ENCODE peak calls at places on chromosomes 12 and 14, in five cellular contexts. One of them, this sample, is unnamed.

GRCh38 chr14:53772936-53773335 is 183.7 kb downstream of the BMP4 start:
- DNase-seq in suprapubic skin: no peak
- DNase-seq in Panc1: no peak
- DNase-seq in right lobe of liver: no peak
- DNase-seq in GM12878: no peak
- DNase-seq in this sample: no peak

GRCh38 chr12:21697829-21698630 is 40.4 kb upstream of the LDHB start:
- DNase-seq in right lobe of liver: no peak
- DNase-seq in GM12878: no peak
- DNase-seq in suprapubic skin: no peak
- DNase-seq in Panc1: no peak
- DNase-seq in this sample: no peak

GRCh38 chr14:96783306-96784224 is 13.6 kb upstream of the VRK1 start:
- DNase-seq in GM12878: no peak
- DNase-seq in right lobe of liver: no peak
- DNase-seq in suprapubic skin: no peak
- DNase-seq in Panc1: no peak
- DNase-seq in this sample: no peak

GRCh38 chr12:71756054-71756675 is 1.5 kb downstream of the RAB21 start:
- DNase-seq in Panc1: no peak
- DNase-seq in suprapubic skin: no peak
- DNase-seq in right lobe of liver: no peak
- DNase-seq in GM12878: no peak
- DNase-seq in this sample: no peak

GRCh38 chr12:18391136-18391535 is 129.8 kb downstream of the PIK3C2G start:
- DNase-seq in suprapubic skin: no peak
- DNase-seq in Panc1: no peak
- DNase-seq in GM12878: no peak
- DNase-seq in right lobe of liver: no peak
- DNase-seq in this sample: no peak

GRCh38 chr12:46722737-46723136 is 103.1 kb downstream of the SLC38A4 start:
- DNase-seq in Panc1: no peak
- DNase-seq in suprapubic skin: no peak
- DNase-seq in GM12878: no peak
- DNase-seq in right lobe of liver: no peak
- DNase-seq in this sample: no peak

GRCh38 chr12:43044241-43044640 is 454.7 kb upstream of the PRICKLE1 start:
- DNase-seq in right lobe of liver: no peak
- DNase-seq in GM12878: no peak
- DNase-seq in suprapubic skin: no peak
- DNase-seq in Panc1: no peak
- DNase-seq in this sample: no peak

GRCh38 chr14:32603992-32604391 is 274.9 kb downstream of the AKAP6 start:
- DNase-seq in suprapubic skin: no peak
- DNase-seq in GM12878: no peak
- DNase-seq in right lobe of liver: no peak
- DNase-seq in Panc1: no peak
- DNase-seq in this sample: peak; percentile 58

GRCh38 chr12:13982010-13982409 is 608 bp upstream of the GRIN2B start:
- DNase-seq in Panc1: no peak
- DNase-seq in suprapubic skin: no peak
- DNase-seq in right lobe of liver: no peak
- DNase-seq in GM12878: no peak
- DNase-seq in this sample: no peak

GRCh38 chr14:71539660-71540285 is 392.5 kb upstream of the RGS6 start:
- DNase-seq in suprapubic skin: no peak
- DNase-seq in right lobe of liver: no peak
- DNase-seq in Panc1: no peak
- DNase-seq in GM12878: no peak
- DNase-seq in this sample: no peak

GRCh38 chr12:47799357-47799955 is 20.2 kb downstream of the HDAC7 start:
- DNase-seq in Panc1: no peak
- DNase-seq in right lobe of liver: no peak
- DNase-seq in suprapubic skin: no peak
- DNase-seq in GM12878: no peak
- DNase-seq in this sample: no peak

GRCh38 chr12:98440165-98440581 is 75.2 kb upstream of the TMPO start:
- DNase-seq in right lobe of liver: no peak
- DNase-seq in GM12878: no peak
- DNase-seq in suprapubic skin: no peak
- DNase-seq in Panc1: no peak
- DNase-seq in this sample: no peak

GRCh38 chr12:132379996-132380395 is 50.6 kb upstream of the GALNT9 start:
- DNase-seq in suprapubic skin: no peak
- DNase-seq in right lobe of liver: no peak
- DNase-seq in Panc1: no peak
- DNase-seq in GM12878: no peak
- DNase-seq in this sample: no peak

GRCh38 chr14:105473033-105473676 is 1.5 kb upstream of the CRIP2 start:
- DNase-seq in Panc1: no peak
- DNase-seq in suprapubic skin: no peak
- DNase-seq in right lobe of liver: no peak
- DNase-seq in GM12878: no peak
- DNase-seq in this sample: no peak

GRCh38 chr12:11650697-11651281 is 1.3 kb downstream of the ETV6 start:
- DNase-seq in suprapubic skin: no peak
- DNase-seq in GM12878: peak; percentile 40
- DNase-seq in right lobe of liver: no peak
- DNase-seq in Panc1: no peak
- DNase-seq in this sample: no peak

GRCh38 chr14:71554323-71554722 is 377.9 kb upstream of the RGS6 start:
- DNase-seq in GM12878: peak; percentile 82
- DNase-seq in suprapubic skin: no peak
- DNase-seq in Panc1: no peak
- DNase-seq in right lobe of liver: no peak
- DNase-seq in this sample: peak; percentile 74

GRCh38 chr14:56168007-56168616 is 49.9 kb downstream of the PELI2 start:
- DNase-seq in suprapubic skin: no peak
- DNase-seq in right lobe of liver: no peak
- DNase-seq in Panc1: no peak
- DNase-seq in GM12878: no peak
- DNase-seq in this sample: no peak

GRCh38 chr12:6607751-6608591 is 792 bp upstream of the CHD4 start:
- DNase-seq in suprapubic skin: no peak
- DNase-seq in Panc1: no peak
- DNase-seq in right lobe of liver: no peak
- DNase-seq in GM12878: peak; percentile 67
- DNase-seq in this sample: peak; percentile 80

GRCh38 chr12:128797119-128798118 is 26.3 kb downstream of the SLC15A4 start:
- DNase-seq in GM12878: no peak
- DNase-seq in right lobe of liver: no peak
- DNase-seq in suprapubic skin: no peak
- DNase-seq in Panc1: no peak
- DNase-seq in this sample: no peak
- H3K4me3 ChIP-seq in GM12878: peak overlapping the region; percentile 5
- H3K4me3 ChIP-seq in right lobe of liver: no peak overlapping the region
- H3K4me3 ChIP-seq in suprapubic skin: no peak overlapping the region
- H3K4me3 ChIP-seq in Panc1: no peak overlapping the region
- H3K4me3 ChIP-seq in this sample: no peak overlapping the region

GRCh38 chr12:130787041-130787440 is 52.0 kb downstream of the STX2 start:
- DNase-seq in Panc1: no peak
- DNase-seq in GM12878: no peak
- DNase-seq in right lobe of liver: no peak
- DNase-seq in suprapubic skin: no peak
- DNase-seq in this sample: no peak

GRCh38 chr12:130791699-130792098 is 47.4 kb downstream of the STX2 start:
- DNase-seq in suprapubic skin: peak; percentile 28
- DNase-seq in Panc1: no peak
- DNase-seq in right lobe of liver: no peak
- DNase-seq in GM12878: no peak
- DNase-seq in this sample: no peak

GRCh38 chr12:130783110-130783715 is 55.8 kb downstream of the STX2 start:
- DNase-seq in right lobe of liver: no peak
- DNase-seq in GM12878: no peak
- DNase-seq in suprapubic skin: no peak
- DNase-seq in Panc1: no peak
- DNase-seq in this sample: no peak

GRCh38 chr12:130788515-130788914 is 50.5 kb downstream of the STX2 start:
- DNase-seq in right lobe of liver: no peak
- DNase-seq in Panc1: no peak
- DNase-seq in GM12878: no peak
- DNase-seq in suprapubic skin: no peak
- DNase-seq in this sample: no peak

DNA sequence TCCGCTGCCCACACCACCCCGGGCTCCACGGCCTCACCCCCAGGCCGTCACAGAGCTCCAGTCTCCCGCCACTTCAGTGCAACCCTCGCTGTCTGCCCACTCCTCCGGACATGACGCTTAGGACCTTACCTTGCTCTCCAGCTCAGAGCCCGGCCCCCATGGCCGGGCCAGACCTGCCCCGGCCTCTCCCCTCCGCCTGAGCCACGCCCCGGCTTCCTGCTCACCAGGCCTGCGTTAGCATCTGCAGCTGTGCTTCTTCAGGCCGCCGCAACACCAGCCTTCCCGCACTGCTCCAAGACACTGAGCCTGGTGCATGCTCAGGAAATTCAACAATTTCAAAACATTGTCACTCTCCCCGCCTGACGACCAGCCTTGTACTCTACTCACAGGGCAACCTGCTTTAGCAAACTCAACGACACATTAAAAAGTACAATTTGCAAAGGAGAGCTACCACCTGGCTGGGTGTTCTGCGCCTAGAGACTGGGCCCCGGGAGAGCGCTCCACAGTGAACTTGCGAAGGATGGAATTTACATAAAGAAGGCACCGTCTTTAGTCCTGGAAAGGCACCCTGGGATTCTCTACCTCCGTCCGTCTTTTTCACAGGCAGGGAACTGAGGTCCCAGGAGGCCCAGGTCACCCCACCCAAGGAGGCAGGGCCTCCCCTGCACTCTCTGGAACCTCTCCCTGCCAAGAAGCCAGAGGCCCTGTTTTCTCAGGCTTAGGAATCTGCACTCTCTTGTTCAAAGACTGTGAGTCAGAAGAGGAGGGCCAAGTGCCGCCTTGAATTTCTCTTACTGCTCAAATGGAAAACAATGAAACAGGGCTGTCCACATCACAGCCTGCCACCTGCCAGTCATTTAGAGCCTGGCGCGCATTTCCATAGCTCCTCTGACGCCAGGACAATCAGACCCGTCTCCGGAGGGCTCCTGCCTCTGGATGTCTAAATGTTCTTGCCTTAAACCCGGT is 51.3 kb downstream of the STX2 start:
- DNase-seq in GM12878: no peak
- DNase-seq in suprapubic skin: no peak
- DNase-seq in Panc1: no peak
- DNase-seq in right lobe of liver: no peak
- DNase-seq in this sample: no peak
- TF ChIP-seq CTCF in GM12878: no peak
- TF ChIP-seq CTCF in suprapubic skin: no peak
- TF ChIP-seq CTCF in Panc1: no peak
- TF ChIP-seq CTCF in right lobe of liver: no peak
- TF ChIP-seq CTCF in this sample: no peak

GRCh38 chr12:53097207-53097563 is 282 bp upstream of the IGFBP6 start:
- DNase-seq in suprapubic skin: no peak
- DNase-seq in right lobe of liver: no peak
- DNase-seq in Panc1: no peak
- DNase-seq in GM12878: no peak
- DNase-seq in this sample: no peak

GRCh38 chr12:53096089-53096741 is 1.3 kb upstream of the IGFBP6 start:
- DNase-seq in right lobe of liver: no peak
- DNase-seq in suprapubic skin: peak; percentile 88
- DNase-seq in GM12878: no peak
- DNase-seq in Panc1: no peak
- DNase-seq in this sample: no peak

GRCh38 chr12:53098354-53098981 is 1.0 kb downstream of the IGFBP6 start:
- DNase-seq in suprapubic skin: peak; percentile 78
- DNase-seq in right lobe of liver: no peak
- DNase-seq in Panc1: no peak
- DNase-seq in GM12878: no peak
- DNase-seq in this sample: no peak

GRCh38 chr12:53097564-53098353 is at the start of gene IGFBP6:
- DNase-seq in right lobe of liver: no peak
- DNase-seq in Panc1: no peak
- DNase-seq in suprapubic skin: peak; percentile 84
- DNase-seq in GM12878: no peak
- DNase-seq in this sample: no peak

DNA sequence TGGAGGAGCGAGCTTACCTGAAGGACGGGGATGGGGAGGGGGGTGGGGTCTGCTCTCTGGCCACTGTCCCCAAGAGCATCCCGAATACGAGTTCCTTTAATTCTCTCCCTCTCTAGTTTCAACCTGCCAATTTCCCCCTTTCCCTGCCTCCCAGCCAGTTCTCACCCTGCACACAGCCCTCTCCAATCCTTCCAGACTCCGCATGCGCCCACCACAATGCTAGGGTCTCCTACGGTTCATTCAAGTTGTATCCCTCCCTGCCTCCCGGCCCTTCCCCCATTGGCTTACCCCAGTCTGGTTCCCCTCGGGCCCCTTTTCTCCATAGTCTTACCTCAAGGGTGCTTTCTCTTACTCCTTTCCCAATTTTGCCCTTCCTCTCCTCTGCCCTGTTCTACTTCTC is 706 bp upstream of the IGFBP6 start:
- DNase-seq in suprapubic skin: peak; percentile 57
- DNase-seq in GM12878: no peak
- DNase-seq in Panc1: no peak
- DNase-seq in right lobe of liver: no peak
- DNase-seq in this sample: no peak
- H3K4me3 ChIP-seq in suprapubic skin: peak overlapping the region; percentile 61
- H3K4me3 ChIP-seq in GM12878: no peak overlapping the region
- H3K4me3 ChIP-seq in Panc1: peak overlapping the region; percentile 70
- H3K4me3 ChIP-seq in right lobe of liver: peak overlapping the region; percentile 49
- H3K4me3 ChIP-seq in this sample: no peak overlapping the region

DNA sequence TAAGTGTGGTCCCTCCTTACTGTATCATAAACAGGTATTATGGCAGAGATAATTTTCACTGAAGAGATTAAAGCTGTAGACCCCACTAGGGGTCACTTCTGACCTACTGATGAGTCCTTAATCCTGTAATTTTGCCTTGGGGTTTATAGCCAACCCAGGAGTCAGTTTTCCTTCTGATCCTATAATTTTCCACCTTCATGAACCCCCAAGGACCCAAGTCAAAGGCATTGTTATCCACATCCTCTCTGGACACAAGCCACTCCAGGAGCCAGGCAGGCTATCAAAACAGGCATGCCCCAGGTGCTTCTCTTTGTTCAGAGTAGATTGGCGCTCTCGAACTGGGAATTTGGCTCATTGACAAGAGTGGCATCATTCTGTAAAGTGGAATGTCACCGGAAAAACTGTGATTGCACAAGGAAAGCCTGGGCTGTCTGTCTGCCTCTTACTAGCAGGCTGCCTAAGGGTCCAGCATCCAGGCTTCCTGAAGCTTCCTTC is 1523.3 kb upstream of the FLRT2 start:
- DNase-seq in right lobe of liver: no peak
- DNase-seq in Panc1: no peak
- DNase-seq in suprapubic skin: no peak
- DNase-seq in GM12878: no peak
- DNase-seq in this sample: no peak
- TF ChIP-seq CTCF in right lobe of liver: no peak
- TF ChIP-seq CTCF in Panc1: no peak
- TF ChIP-seq CTCF in suprapubic skin: no peak
- TF ChIP-seq CTCF in GM12878: no peak
- TF ChIP-seq CTCF in this sample: no peak

GRCh38 chr14:99838555-99839193 is 45.5 kb downstream of the EML1 start:
- DNase-seq in Panc1: peak; percentile 2
- DNase-seq in GM12878: no peak
- DNase-seq in right lobe of liver: no peak
- DNase-seq in suprapubic skin: no peak
- DNase-seq in this sample: no peak
- H3K4me3 ChIP-seq in Panc1: peak overlapping the region; percentile 12
- H3K4me3 ChIP-seq in GM12878: no peak overlapping the region
- H3K4me3 ChIP-seq in right lobe of liver: no peak overlapping the region
- H3K4me3 ChIP-seq in suprapubic skin: no peak overlapping the region
- H3K4me3 ChIP-seq in this sample: no peak overlapping the region